ENCODE peak calls at places on chromosomes 16 and 17, in ten cellular contexts. One of them, this sample, is unnamed.

GRCh38 chr17:18850679-18851078 is 7.3 kb upstream of the PRPSAP2 start:
- DNase-seq in transverse colon: no peak
- DNase-seq in esophagus muscularis mucosa: no peak
- DNase-seq in upper lobe of left lung: no peak
- DNase-seq in sigmoid colon: no peak
- DNase-seq in breast epithelium: no peak
- DNase-seq in HCT116: no peak
- DNase-seq in spleen: no peak
- DNase-seq in GM23338: no peak
- DNase-seq in stomach: no peak
- DNase-seq in this sample: no peak

GRCh38 chr17:15966183-15966878 is 21.4 kb downstream of the ADORA2B start:
- DNase-seq in stomach: peak
- DNase-seq in breast epithelium: no peak
- DNase-seq in esophagus muscularis mucosa: no peak
- DNase-seq in spleen: peak
- DNase-seq in sigmoid colon: peak
- DNase-seq in HCT116: no peak
- DNase-seq in GM23338: peak
- DNase-seq in transverse colon: peak
- DNase-seq in upper lobe of left lung: no peak
- DNase-seq in this sample: no peak

GRCh38 chr17:31935512-31935911 is 1.3 kb upstream of the SUZ12 start:
- DNase-seq in upper lobe of left lung: no peak
- DNase-seq in HCT116: no peak
- DNase-seq in spleen: peak
- DNase-seq in esophagus muscularis mucosa: no peak
- DNase-seq in GM23338: no peak
- DNase-seq in transverse colon: no peak
- DNase-seq in breast epithelium: no peak
- DNase-seq in sigmoid colon: no peak
- DNase-seq in stomach: no peak
- DNase-seq in this sample: no peak

GRCh38 chr17:37147301-37147812 is 198.6 kb downstream of the AATF start:
- DNase-seq in stomach: no peak
- DNase-seq in sigmoid colon: no peak
- DNase-seq in breast epithelium: no peak
- DNase-seq in spleen: no peak
- DNase-seq in upper lobe of left lung: no peak
- DNase-seq in transverse colon: no peak
- DNase-seq in esophagus muscularis mucosa: no peak
- DNase-seq in GM23338: no peak
- DNase-seq in HCT116: no peak
- DNase-seq in this sample: no peak

GRCh38 chr17:32553168-32553567 is 66.4 kb downstream of the CDK5R1 start:
- DNase-seq in esophagus muscularis mucosa: no peak
- DNase-seq in sigmoid colon: no peak
- DNase-seq in GM23338: no peak
- DNase-seq in spleen: no peak
- DNase-seq in breast epithelium: no peak
- DNase-seq in transverse colon: no peak
- DNase-seq in upper lobe of left lung: no peak
- DNase-seq in HCT116: no peak
- DNase-seq in stomach: no peak
- DNase-seq in this sample: no peak

GRCh38 chr16:4272114-4272954 is 489 bp downstream of the TFAP4 start:
- DNase-seq in sigmoid colon: peak
- DNase-seq in HCT116: no peak
- DNase-seq in stomach: peak
- DNase-seq in upper lobe of left lung: peak
- DNase-seq in esophagus muscularis mucosa: no peak
- DNase-seq in transverse colon: peak
- DNase-seq in breast epithelium: peak
- DNase-seq in GM23338: peak
- DNase-seq in spleen: peak
- DNase-seq in this sample: peak

GRCh38 chr17:2595736-2596135 is 2.3 kb downstream of the PAFAH1B1 start:
- DNase-seq in stomach: no peak
- DNase-seq in breast epithelium: no peak
- DNase-seq in sigmoid colon: no peak
- DNase-seq in upper lobe of left lung: no peak
- DNase-seq in esophagus muscularis mucosa: no peak
- DNase-seq in GM23338: no peak
- DNase-seq in HCT116: no peak
- DNase-seq in spleen: no peak
- DNase-seq in transverse colon: no peak
- DNase-seq in this sample: no peak

GRCh38 chr16:89357055-89357454 is 133.3 kb downstream of the ANKRD11 start:
- DNase-seq in esophagus muscularis mucosa: no peak
- DNase-seq in HCT116: no peak
- DNase-seq in GM23338: peak
- DNase-seq in breast epithelium: no peak
- DNase-seq in transverse colon: no peak
- DNase-seq in stomach: no peak
- DNase-seq in upper lobe of left lung: no peak
- DNase-seq in spleen: no peak
- DNase-seq in sigmoid colon: no peak
- DNase-seq in this sample: no peak

DNA sequence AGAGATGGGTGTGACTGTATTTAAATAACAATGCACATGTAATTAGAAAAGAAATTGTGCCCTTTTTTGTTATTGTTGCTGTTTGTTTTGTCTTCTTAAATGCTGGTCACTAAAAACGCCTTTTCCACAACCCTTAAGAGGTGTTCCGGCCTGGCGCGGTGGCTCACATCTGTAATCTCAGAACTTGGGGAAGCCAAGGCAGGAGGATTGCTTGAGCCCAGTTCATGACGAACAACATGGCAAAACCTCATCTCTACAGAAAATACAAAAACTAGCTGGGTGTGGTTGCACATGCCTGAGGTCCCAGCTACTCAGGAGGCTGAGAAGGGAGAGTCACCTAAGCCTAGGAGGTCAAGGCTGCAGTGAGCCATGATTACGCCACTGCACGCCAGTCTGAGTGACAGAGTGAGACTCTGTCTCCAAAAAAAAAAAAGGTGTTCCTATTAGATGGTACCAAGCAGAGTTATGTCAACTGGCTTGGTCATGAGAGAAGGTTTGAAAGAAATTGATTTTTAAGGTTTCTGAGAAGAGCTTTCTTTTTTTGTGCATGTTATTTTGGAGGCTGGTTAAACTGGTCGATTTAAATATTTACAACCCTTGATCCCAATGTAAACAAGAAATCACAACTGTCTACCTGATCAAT is 23.5 kb upstream of the RFFL start:
- DNase-seq in transverse colon: peak
- DNase-seq in spleen: no peak
- DNase-seq in sigmoid colon: no peak
- DNase-seq in upper lobe of left lung: no peak
- DNase-seq in stomach: no peak
- DNase-seq in breast epithelium: no peak
- DNase-seq in HCT116: no peak
- DNase-seq in GM23338: no peak
- DNase-seq in esophagus muscularis mucosa: no peak
- DNase-seq in this sample: peak
- H3K4me3 ChIP-seq in transverse colon: no peak
- H3K4me3 ChIP-seq in spleen: peak
- H3K4me3 ChIP-seq in sigmoid colon: no peak
- H3K4me3 ChIP-seq in upper lobe of left lung: no peak
- H3K4me3 ChIP-seq in stomach: no peak
- H3K4me3 ChIP-seq in breast epithelium: no peak
- H3K4me3 ChIP-seq in HCT116: peak
- H3K4me3 ChIP-seq in GM23338: peak
- H3K4me3 ChIP-seq in esophagus muscularis mucosa: no peak
- H3K4me3 ChIP-seq in this sample: no peak

GRCh38 chr17:65855675-65856074 is 294.2 kb upstream of the AXIN2 start:
- DNase-seq in GM23338: no peak
- DNase-seq in sigmoid colon: no peak
- DNase-seq in esophagus muscularis mucosa: no peak
- DNase-seq in spleen: no peak
- DNase-seq in breast epithelium: no peak
- DNase-seq in upper lobe of left lung: no peak
- DNase-seq in stomach: no peak
- DNase-seq in transverse colon: no peak
- DNase-seq in HCT116: no peak
- DNase-seq in this sample: no peak

GRCh38 chr17:65855245-65855644 is 293.8 kb upstream of the AXIN2 start:
- DNase-seq in HCT116: peak
- DNase-seq in stomach: no peak
- DNase-seq in esophagus muscularis mucosa: no peak
- DNase-seq in sigmoid colon: no peak
- DNase-seq in GM23338: peak
- DNase-seq in breast epithelium: no peak
- DNase-seq in transverse colon: no peak
- DNase-seq in spleen: no peak
- DNase-seq in upper lobe of left lung: no peak
- DNase-seq in this sample: no peak

GRCh38 chr17:65851965-65852736 is 290.7 kb upstream of the AXIN2 start:
- DNase-seq in stomach: no peak
- DNase-seq in GM23338: no peak
- DNase-seq in esophagus muscularis mucosa: no peak
- DNase-seq in HCT116: no peak
- DNase-seq in breast epithelium: no peak
- DNase-seq in spleen: no peak
- DNase-seq in sigmoid colon: no peak
- DNase-seq in transverse colon: no peak
- DNase-seq in upper lobe of left lung: no peak
- DNase-seq in this sample: no peak

GRCh38 chr17:65856865-65857264 is 295.4 kb upstream of the AXIN2 start:
- DNase-seq in esophagus muscularis mucosa: no peak
- DNase-seq in transverse colon: no peak
- DNase-seq in upper lobe of left lung: no peak
- DNase-seq in breast epithelium: no peak
- DNase-seq in GM23338: no peak
- DNase-seq in HCT116: no peak
- DNase-seq in stomach: no peak
- DNase-seq in sigmoid colon: no peak
- DNase-seq in spleen: no peak
- DNase-seq in this sample: no peak

GRCh38 chr17:65857713-65858112 is 296.3 kb upstream of the AXIN2 start:
- DNase-seq in spleen: no peak
- DNase-seq in transverse colon: no peak
- DNase-seq in esophagus muscularis mucosa: no peak
- DNase-seq in stomach: no peak
- DNase-seq in GM23338: no peak
- DNase-seq in breast epithelium: no peak
- DNase-seq in HCT116: no peak
- DNase-seq in upper lobe of left lung: no peak
- DNase-seq in sigmoid colon: no peak
- DNase-seq in this sample: no peak
- TF ChIP-seq POLR2AphosphoS5 in spleen: no peak
- TF ChIP-seq POLR2AphosphoS5 in transverse colon: no peak
- TF ChIP-seq POLR2AphosphoS5 in esophagus muscularis mucosa: no peak
- TF ChIP-seq POLR2AphosphoS5 in stomach: no peak
- TF ChIP-seq POLR2AphosphoS5 in GM23338: no peak
- TF ChIP-seq POLR2AphosphoS5 in breast epithelium: no peak
- TF ChIP-seq POLR2AphosphoS5 in HCT116: no peak
- TF ChIP-seq POLR2AphosphoS5 in upper lobe of left lung: no peak
- TF ChIP-seq POLR2AphosphoS5 in sigmoid colon: no peak
- TF ChIP-seq POLR2AphosphoS5 in this sample: no peak

GRCh38 chr17:77872714-77873517 is 85.6 kb upstream of the TNRC6C start:
- DNase-seq in spleen: peak
- DNase-seq in transverse colon: no peak
- DNase-seq in upper lobe of left lung: no peak
- DNase-seq in GM23338: no peak
- DNase-seq in stomach: no peak
- DNase-seq in esophagus muscularis mucosa: no peak
- DNase-seq in sigmoid colon: no peak
- DNase-seq in breast epithelium: no peak
- DNase-seq in HCT116: no peak
- DNase-seq in this sample: no peak

GRCh38 chr17:77875051-77875780 is 83.3 kb upstream of the TNRC6C start:
- DNase-seq in HCT116: no peak
- DNase-seq in stomach: no peak
- DNase-seq in upper lobe of left lung: no peak
- DNase-seq in spleen: no peak
- DNase-seq in breast epithelium: peak
- DNase-seq in transverse colon: no peak
- DNase-seq in esophagus muscularis mucosa: no peak
- DNase-seq in GM23338: no peak
- DNase-seq in sigmoid colon: no peak
- DNase-seq in this sample: no peak

GRCh38 chr17:77874303-77875050 is 84.0 kb upstream of the TNRC6C start:
- DNase-seq in transverse colon: no peak
- DNase-seq in spleen: peak
- DNase-seq in breast epithelium: no peak
- DNase-seq in GM23338: no peak
- DNase-seq in upper lobe of left lung: no peak
- DNase-seq in stomach: no peak
- DNase-seq in sigmoid colon: no peak
- DNase-seq in esophagus muscularis mucosa: no peak
- DNase-seq in HCT116: no peak
- DNase-seq in this sample: no peak

GRCh38 chr17:77872199-77872598 is 86.3 kb upstream of the TNRC6C start:
- DNase-seq in upper lobe of left lung: no peak
- DNase-seq in transverse colon: no peak
- DNase-seq in esophagus muscularis mucosa: no peak
- DNase-seq in stomach: no peak
- DNase-seq in sigmoid colon: no peak
- DNase-seq in HCT116: no peak
- DNase-seq in spleen: peak
- DNase-seq in GM23338: no peak
- DNase-seq in breast epithelium: no peak
- DNase-seq in this sample: no peak

DNA sequence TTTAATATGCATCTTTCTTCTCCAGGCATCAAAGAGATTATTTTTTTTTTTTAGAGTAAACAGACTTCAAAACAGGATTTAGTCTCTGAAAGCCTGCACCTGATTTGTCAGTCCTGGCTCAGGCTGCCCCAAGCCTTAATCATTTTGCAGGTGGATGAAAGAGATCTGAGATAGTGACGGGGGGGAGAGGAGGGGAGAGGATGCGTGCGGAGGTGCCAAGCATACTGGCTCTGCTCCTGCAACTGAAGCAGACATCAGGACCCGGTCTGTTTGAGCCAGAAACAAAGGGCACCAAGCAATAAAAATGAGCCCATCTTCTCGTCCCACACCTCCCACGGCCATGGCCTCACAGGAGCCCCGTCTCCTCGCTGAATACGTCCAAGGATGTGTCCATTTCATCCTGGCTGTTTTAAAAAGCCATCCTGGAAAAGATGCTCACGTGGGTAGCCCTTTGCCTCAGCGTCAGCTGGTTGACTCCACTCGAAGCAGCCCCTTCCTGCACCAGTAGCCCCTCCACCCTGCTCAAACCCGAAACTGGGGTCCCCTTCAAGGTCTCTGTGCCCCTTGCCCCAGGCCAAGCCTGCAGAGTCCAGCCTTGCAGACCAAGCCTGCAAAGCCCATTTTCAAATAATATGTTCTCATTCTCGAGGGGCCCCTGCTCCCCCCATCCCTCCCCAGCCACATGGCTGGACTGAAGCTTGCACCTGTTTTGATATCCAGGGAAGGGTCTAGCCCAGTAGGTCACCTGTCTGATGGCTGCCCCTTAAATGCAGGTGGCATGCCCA is 84.8 kb upstream of the TNRC6C start:
- DNase-seq in sigmoid colon: no peak
- DNase-seq in esophagus muscularis mucosa: no peak
- DNase-seq in GM23338: no peak
- DNase-seq in spleen: peak
- DNase-seq in HCT116: no peak
- DNase-seq in breast epithelium: no peak
- DNase-seq in transverse colon: no peak
- DNase-seq in stomach: no peak
- DNase-seq in upper lobe of left lung: no peak
- DNase-seq in this sample: no peak
- H3K4me3 ChIP-seq in sigmoid colon: no peak
- H3K4me3 ChIP-seq in esophagus muscularis mucosa: no peak
- H3K4me3 ChIP-seq in GM23338: no peak
- H3K4me3 ChIP-seq in spleen: no peak
- H3K4me3 ChIP-seq in HCT116: no peak
- H3K4me3 ChIP-seq in breast epithelium: no peak
- H3K4me3 ChIP-seq in transverse colon: no peak
- H3K4me3 ChIP-seq in stomach: no peak
- H3K4me3 ChIP-seq in upper lobe of left lung: no peak
- H3K4me3 ChIP-seq in this sample: no peak

DNA sequence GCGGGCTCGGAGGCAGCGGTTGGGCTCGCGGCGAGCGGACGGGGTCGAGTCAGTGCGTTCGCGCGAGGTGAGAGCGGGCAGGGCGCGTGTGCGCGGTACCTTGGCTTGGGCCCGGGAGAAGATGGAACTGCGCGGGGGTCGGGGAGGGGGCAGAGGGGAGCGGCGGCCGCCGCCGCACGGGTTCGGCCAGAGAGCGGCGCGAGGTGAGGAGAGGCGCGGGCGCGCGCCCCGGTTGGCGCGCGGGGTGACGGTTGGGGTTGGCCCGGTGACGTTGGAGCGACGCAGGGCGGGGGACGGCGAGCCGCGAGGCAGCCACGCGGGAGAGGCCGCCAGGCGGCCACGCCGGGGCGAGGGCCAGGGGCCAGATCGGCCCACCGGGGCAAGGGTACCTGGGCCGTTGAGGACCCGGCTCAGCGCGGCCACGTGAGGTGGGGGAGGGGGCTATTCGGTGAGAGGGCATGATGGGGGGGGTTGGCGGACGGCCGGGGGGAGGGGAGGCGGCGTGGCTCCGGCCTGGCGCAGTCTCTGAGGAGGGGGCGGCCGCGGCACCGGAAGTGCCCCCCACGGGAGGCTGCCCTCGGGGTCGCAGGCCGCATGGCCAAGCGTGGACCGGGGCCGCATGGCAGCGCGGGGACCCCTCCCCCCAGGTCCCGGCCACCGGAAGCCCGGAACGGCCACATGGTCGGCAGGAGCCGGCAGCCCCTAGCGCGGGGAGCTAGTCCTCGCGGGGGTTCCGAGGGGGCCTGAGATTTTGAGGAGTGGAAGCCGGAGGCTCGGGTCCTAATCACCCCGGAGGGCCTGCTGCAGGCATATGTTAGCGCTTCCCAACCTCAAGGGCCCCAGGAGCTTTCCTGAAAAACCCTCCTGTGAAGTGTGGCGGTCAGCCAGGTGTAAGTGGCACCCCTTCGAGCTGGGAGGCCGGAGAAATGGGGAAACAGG is 527 bp downstream of the EIF5A start:
- DNase-seq in HCT116: no peak
- DNase-seq in sigmoid colon: no peak
- DNase-seq in upper lobe of left lung: peak
- DNase-seq in breast epithelium: peak
- DNase-seq in esophagus muscularis mucosa: no peak
- DNase-seq in GM23338: peak
- DNase-seq in stomach: peak
- DNase-seq in transverse colon: peak
- DNase-seq in spleen: peak
- DNase-seq in this sample: no peak
- TF ChIP-seq POLR2AphosphoS5 in HCT116: no peak
- TF ChIP-seq POLR2AphosphoS5 in sigmoid colon: no peak
- TF ChIP-seq POLR2AphosphoS5 in upper lobe of left lung: no peak
- TF ChIP-seq POLR2AphosphoS5 in breast epithelium: no peak
- TF ChIP-seq POLR2AphosphoS5 in esophagus muscularis mucosa: no peak
- TF ChIP-seq POLR2AphosphoS5 in GM23338: no peak
- TF ChIP-seq POLR2AphosphoS5 in stomach: no peak
- TF ChIP-seq POLR2AphosphoS5 in transverse colon: no peak
- TF ChIP-seq POLR2AphosphoS5 in spleen: peak
- TF ChIP-seq POLR2AphosphoS5 in this sample: no peak